ENCODE peak calls at places on chromosome 1, in six cellular contexts. E is left lung, T is progenitor cell of endocrine pancreas, S is lower lobe of right lung, A is sigmoid colon, N is mucosa of descending colon. R is an unnamed sample.

GRCh38 chr1:27001570-27002360 is 8.3 kb downstream of the TRNP1 start:
- DNase-seq in E (peak; percentile 85), A (peak; percentile 82), N (no peak), S (peak; percentile 84), T (no peak), R (no peak)

GRCh38 chr1:203173156-203173555 is 2.5 kb downstream of the MYBPH start:
- DNase-seq in N (no peak), A (no peak), T (no peak), S (no peak), E (no peak), R (no peak)

GRCh38 chr1:1080122-1080753 is 6.1 kb upstream of the RNF223 start:
- DNase-seq in N (peak; percentile 64), S (peak; percentile 80), T (no peak), A (peak; percentile 75), E (peak; percentile 65), R (no peak)

GRCh38 chr1:90381598-90381997 is 335.5 kb downstream of the BARHL2 start:
- DNase-seq in T (no peak), S (no peak), E (no peak), A (no peak), N (no peak), R (no peak)

GRCh38 chr1:245366886-245367285 is 212.1 kb downstream of the KIF26B start:
- DNase-seq in S (no peak), N (no peak), T (no peak), E (no peak), A (no peak), R (no peak)

GRCh38 chr1:3323021-3323790 is 131.3 kb upstream of the ARHGEF16 start:
- DNase-seq in E (peak; percentile 52), S (peak; percentile 84), N (peak; percentile 68), A (no peak), T (no peak), R (no peak)

GRCh38 chr1:175822575-175822974 is 79.2 kb upstream of the TNR start:
- DNase-seq in A (no peak), E (no peak), T (no peak), N (no peak), S (no peak), R (no peak)

GRCh38 chr1:39652105-39652504 is 12.7 kb upstream of the HEYL start:
- DNase-seq in N (no peak), A (no peak), E (no peak), T (no peak), S (no peak), R (no peak)

DNA sequence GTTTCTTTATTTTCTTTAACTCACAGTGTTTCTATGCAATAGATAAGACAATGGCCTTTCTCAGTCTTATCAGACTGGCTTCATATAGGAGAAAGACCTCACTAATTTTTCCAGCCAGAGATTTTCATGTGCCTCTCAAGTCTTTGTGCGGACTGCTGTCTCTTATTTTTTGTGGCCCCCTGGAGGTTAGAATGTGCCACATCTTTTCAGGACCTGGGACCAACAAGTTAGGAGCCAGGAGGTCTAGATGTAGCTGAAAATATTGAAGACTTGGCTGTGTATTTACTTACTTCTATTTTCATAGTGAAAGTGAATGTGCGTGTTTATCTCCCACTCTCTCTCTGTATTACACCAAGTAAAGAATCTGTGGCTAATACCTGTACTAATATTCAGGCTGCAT is 42.1 kb upstream of the CFHR3 start:
- DNase-seq in T (no peak), N (no peak), S (no peak), A (no peak), E (no peak), R (no peak)
- TF ChIP-seq CTCF in T (peak; percentile 40), N (no peak), S (no peak), A (no peak), E (no peak), R (no peak)

DNA sequence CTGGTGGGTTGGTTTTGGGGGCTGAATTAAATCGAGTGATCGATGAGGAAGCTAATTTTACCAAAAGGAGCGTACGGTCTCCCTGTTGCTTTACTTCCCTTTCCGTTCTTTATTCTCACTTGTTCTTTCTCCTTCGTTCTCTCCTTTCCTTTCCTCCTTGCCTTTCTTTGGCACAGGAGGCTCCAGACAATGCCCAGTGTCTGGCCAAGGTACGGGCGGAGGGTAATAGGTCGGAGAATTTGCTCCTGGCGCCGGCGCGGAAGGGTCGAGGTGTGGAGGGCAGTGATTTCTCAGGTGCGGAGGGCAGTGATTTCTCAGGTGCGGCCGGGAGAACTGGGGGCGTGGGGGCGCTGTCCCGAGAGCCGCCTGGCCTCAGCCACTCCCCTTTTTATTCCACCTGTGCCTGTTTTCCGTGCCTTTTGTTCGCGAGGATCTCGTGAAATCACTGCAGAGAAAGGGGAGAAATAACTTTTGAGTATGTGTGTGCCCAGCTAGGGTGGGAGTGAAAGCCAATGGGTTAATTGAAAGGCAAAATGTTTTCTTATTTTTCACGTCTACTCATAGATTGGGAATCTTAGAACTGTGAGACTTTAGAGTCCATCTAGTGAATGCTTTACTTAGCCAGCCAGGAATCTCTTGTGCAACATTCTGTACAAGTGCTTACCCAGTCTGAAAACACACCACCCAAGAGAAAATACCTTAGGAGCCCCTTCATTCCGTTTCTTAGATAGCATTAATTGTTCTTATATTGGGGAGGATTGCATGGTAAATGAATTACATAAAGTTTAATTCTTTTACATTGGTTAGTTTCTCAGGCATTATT is 1.3 kb downstream of the FNBP1L start:
- DNase-seq in E (peak; percentile 57), A (no peak), S (no peak), T (peak; percentile 69), N (peak; percentile 76), R (no peak)
- TF ChIP-seq CTCF in E (no peak), A (no peak), S (no peak), T (peak; percentile 45), N (no peak), R (no peak)

DNA sequence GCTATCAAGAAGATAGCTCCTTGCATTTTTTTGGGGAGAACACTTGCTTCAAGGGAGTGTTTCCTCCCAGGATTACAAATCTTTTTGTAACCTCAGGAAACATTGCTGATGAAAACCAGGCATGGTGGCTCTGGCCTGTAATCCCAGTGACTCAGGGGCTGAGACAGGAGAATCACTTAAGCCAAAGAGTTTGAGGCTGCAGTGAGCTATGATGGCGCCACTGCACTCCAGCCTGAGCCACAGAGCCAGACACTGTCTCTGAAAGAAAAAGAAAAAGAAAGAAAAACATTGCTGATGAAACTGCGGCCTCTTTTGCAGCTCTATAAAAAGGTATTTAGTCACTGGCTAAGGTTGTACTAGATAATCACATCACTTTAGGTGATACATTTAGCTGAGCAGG is 7.3 kb downstream of the RNU1-2 start:
- DNase-seq in S (no peak), E (no peak), T (no peak), N (no peak), A (peak; percentile 73), R (no peak)
- TF ChIP-seq CTCF in S (no peak), E (no peak), T (no peak), N (no peak), A (no peak), R (no peak)

GRCh38 chr1:68383092-68383491 is 66.7 kb downstream of the RPE65 start:
- DNase-seq in N (no peak), E (no peak), S (no peak), A (no peak), T (no peak), R (no peak)

GRCh38 chr1:68379085-68379478 is 70.7 kb downstream of the RPE65 start:
- DNase-seq in S (no peak), E (no peak), A (no peak), T (no peak), N (no peak), R (no peak)

GRCh38 chr1:68384321-68384813 is 65.4 kb downstream of the RPE65 start:
- DNase-seq in S (no peak), E (no peak), A (no peak), T (no peak), N (peak; percentile 9), R (no peak)

GRCh38 chr1:68384872-68385390 is 64.8 kb downstream of the RPE65 start:
- DNase-seq in S (no peak), A (no peak), E (no peak), N (no peak), T (no peak), R (no peak)
- TF ChIP-seq CTCF in S (no peak), A (no peak), E (no peak), N (no peak), T (no peak), R (no peak)

GRCh38 chr1:195345149-195345548 is 1263.1 kb downstream of the KCNT2 start:
- DNase-seq in T (no peak), A (no peak), N (peak; percentile 16), E (peak; percentile 29), S (peak; percentile 11), R (no peak)
- TF ChIP-seq CTCF in T (peak; percentile 64), A (no peak), N (no peak), E (no peak), S (no peak), R (no peak)

GRCh38 chr1:226649780-226650179 is 89.3 kb downstream of the ITPKB start:
- DNase-seq in S (peak; percentile 25), E (no peak), A (no peak), T (no peak), N (no peak), R (no peak)
- TF ChIP-seq CTCF in S (peak; percentile 17), E (no peak), A (no peak), T (no peak), N (no peak), R (peak; percentile 53)

GRCh38 chr1:63920154-63921117 is 146.6 kb downstream of the ROR1 start:
- DNase-seq in E (no peak), A (no peak), T (no peak), N (no peak), S (no peak), R (no peak)
- TF ChIP-seq CTCF in E (no peak), A (no peak), T (peak; percentile 20), N (no peak), S (peak; percentile 19), R (peak; percentile 31)

DNA sequence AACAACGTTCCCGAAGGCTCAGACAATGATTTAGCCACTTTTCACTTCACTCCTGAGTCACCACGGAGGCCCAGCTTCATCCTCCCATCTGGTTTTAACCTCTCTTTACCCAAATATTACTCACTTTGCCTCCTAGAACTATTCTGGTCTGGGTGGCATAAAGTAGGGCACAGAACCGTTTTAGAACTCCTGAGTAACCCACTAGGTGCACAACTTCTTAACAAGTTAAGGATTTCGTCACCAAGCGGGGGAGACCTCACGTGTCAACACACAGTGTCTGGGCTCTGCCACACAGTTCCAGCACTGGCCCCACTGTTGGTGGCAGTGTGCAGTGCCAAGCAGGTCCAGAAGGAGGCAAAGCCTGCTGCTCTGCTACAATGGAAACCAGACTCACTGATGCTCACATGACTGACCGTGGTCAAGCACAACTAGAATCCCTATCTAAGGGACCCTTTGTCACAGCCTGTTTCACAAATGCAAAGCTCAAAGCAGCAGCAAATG is 121.7 kb downstream of the SIPA1L2 start:
- DNase-seq in A (no peak), N (no peak), T (no peak), S (no peak), E (no peak), R (no peak)
- TF ChIP-seq CTCF in A (no peak), N (no peak), T (peak; percentile 24), S (no peak), E (no peak), R (no peak)

R was measured in D721Med.